ENCODE peak calls at places on chromosomes 6 and 20, in six cellular contexts. L, V, S, F, R and U are unnamed samples.

GRCh38 chr20:58989196-58989595 is 8.1 kb downstream of the NELFCD start:
- DNase-seq in L (no peak), V (no peak), S (no peak), F (no peak), R (no peak), U (no peak)

GRCh38 chr6:127939442-127940066 is 38.7 kb upstream of the THEMIS start:
- DNase-seq in L (no peak), V (no peak), S (no peak), F (no peak), R (peak), U (no peak)

GRCh38 chr20:2798095-2798805 is 2.2 kb downstream of the CPXM1 start:
- DNase-seq in L (no peak), V (no peak), S (no peak), F (no peak), R (no peak), U (no peak)

GRCh38 chr6:34161857-34162515 is 16.1 kb upstream of the GRM4 start:
- DNase-seq in L (no peak), V (no peak), S (no peak), F (no peak), R (no peak), U (no peak)

GRCh38 chr6:133583907-133584306 is 305.0 kb upstream of the TCF21 start:
- DNase-seq in L (no peak), V (no peak), S (no peak), F (no peak), R (no peak), U (no peak)

GRCh38 chr6:86031713-86032112 is 389.0 kb upstream of the SYNCRIP start:
- DNase-seq in L (no peak), V (no peak), S (no peak), F (no peak), R (no peak), U (no peak)

GRCh38 chr20:45489083-45489531 is 19.6 kb downstream of the WFDC2 start:
- DNase-seq in L (no peak), V (no peak), S (no peak), F (no peak), R (peak), U (no peak)

GRCh38 chr6:154766993-154767392 is 33.8 kb downstream of the SCAF8 start:
- DNase-seq in L (no peak), V (no peak), S (no peak), F (no peak), R (peak), U (no peak)

GRCh38 chr6:99241905-99242534 is 107.5 kb downstream of the FAXC start:
- DNase-seq in L (peak), V (peak), S (peak), F (no peak), R (peak), U (peak)

GRCh38 chr20:17710379-17711305 is 10.9 kb downstream of the BANF2 start:
- DNase-seq in L (no peak), V (no peak), S (peak), F (no peak), R (no peak), U (peak)

GRCh38 chr6:75213112-75213511 is 7.3 kb upstream of the COL12A1 start:
- DNase-seq in L (no peak), V (no peak), S (no peak), F (no peak), R (peak), U (no peak)

GRCh38 chr6:4346659-4347333 is 211.4 kb upstream of the ECI2 start:
- DNase-seq in L (no peak), V (no peak), S (no peak), F (no peak), R (no peak), U (no peak)

GRCh38 chr20:49757597-49757996 is 43.9 kb upstream of the B4GALT5 start:
- DNase-seq in L (no peak), V (no peak), S (no peak), F (no peak), R (no peak), U (no peak)

GRCh38 chr20:15740046-15740775 is 833.0 kb downstream of the KIF16B start:
- DNase-seq in L (no peak), V (no peak), S (no peak), F (no peak), R (no peak), U (no peak)

GRCh38 chr6:17932362-17932852 is 55.0 kb downstream of the KIF13A start:
- DNase-seq in L (peak), V (peak), S (peak), F (no peak), R (peak), U (no peak)

GRCh38 chr6:42104095-42104806 is 38.2 kb downstream of the C6orf132 start:
- DNase-seq in L (peak), V (peak), S (peak), F (peak), R (peak), U (peak)

GRCh38 chr6:7138921-7139358 is 31.2 kb downstream of the RREB1 start:
- DNase-seq in L (peak), V (peak), S (peak), F (no peak), R (no peak), U (no peak)

GRCh38 chr20:32252189-32252588 is 25.3 kb upstream of the KIF3B start:
- DNase-seq in L (no peak), V (no peak), S (no peak), F (no peak), R (no peak), U (no peak)

GRCh38 chr20:22511943-22512910 is 72.1 kb downstream of the FOXA2 start:
- DNase-seq in L (peak), V (peak), S (peak), F (no peak), R (peak), U (no peak)

GRCh38 chr20:19275038-19275629 is 62.7 kb downstream of the SLC24A3 start:
- DNase-seq in L (no peak), V (no peak), S (no peak), F (no peak), R (no peak), U (peak)

GRCh38 chr6:31945507-31946369 is at the start of gene CFB:
- DNase-seq in L (peak), V (peak), S (peak), F (no peak), R (peak), U (no peak)

GRCh38 chr6:168725821-168726220 is 284.8 kb downstream of the SMOC2 start:
- DNase-seq in L (no peak), V (no peak), S (no peak), F (no peak), R (no peak), U (no peak)

GRCh38 chr6:25601797-25602679 is 50.0 kb upstream of the SCGN start:
- DNase-seq in L (peak), V (peak), S (peak), F (no peak), R (peak), U (peak)

GRCh38 chr6:157094038-157094437 is 229.3 kb downstream of the TMEM242 start:
- DNase-seq in L (no peak), V (no peak), S (no peak), F (peak), R (no peak), U (no peak)

GRCh38 chr20:48139262-48140041 is 354.2 kb upstream of the SULF2 start:
- DNase-seq in L (no peak), V (no peak), S (no peak), F (no peak), R (no peak), U (no peak)

DNA sequence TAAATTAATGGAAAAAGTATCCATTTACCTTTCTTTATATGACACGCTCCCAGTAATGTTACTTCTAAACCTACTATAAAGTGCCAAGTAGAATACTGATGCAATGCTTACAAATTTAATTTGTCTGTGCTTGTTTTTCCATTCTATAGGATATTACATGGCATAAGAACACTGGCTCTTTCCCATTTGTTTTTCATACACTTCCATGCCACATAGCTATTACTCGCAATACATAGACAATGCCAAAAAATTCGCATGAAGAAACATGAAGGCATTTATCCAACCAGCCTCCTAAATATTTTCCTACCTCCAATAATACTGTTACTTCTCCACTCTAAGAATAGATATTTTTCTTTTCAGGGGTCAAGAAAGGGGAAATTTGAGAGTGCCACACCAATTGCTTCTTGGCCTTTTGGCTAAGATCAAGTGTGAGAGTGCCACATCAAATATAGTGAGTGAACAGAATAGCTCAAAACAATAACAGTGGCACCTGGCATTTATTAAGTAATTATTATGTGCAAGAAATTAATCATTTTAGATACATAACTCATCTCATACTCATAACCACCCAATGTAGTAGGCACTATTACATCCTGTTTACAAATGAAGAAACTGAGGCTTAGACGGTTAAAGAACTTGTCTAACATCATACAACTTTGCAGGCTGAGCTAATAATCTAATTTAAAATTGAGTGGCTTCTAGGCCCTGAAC is 845 bp upstream of the DST start:
- DNase-seq in L (no peak), V (no peak), S (no peak), F (no peak), R (no peak), U (no peak)
- TF ChIP-seq MAX in L (no peak), V (no peak), S (no peak), F (no peak), R (no peak), U (no peak)

GRCh38 chr20:62282877-62283503 is 19.8 kb upstream of the ADRM1 start:
- DNase-seq in L (no peak), V (no peak), S (no peak), F (no peak), R (no peak), U (no peak)
- TF ChIP-seq MYC in L (no peak), V (no peak), S (no peak), F (no peak), R (no peak), U (no peak)

GRCh38 chr6:37021356-37022129 is 16.1 kb downstream of the FGD2 start:
- DNase-seq in L (peak), V (peak), S (peak), F (no peak), R (peak), U (peak)
- TF ChIP-seq CTCF in L (peak), V (peak), S (peak), F (peak), R (peak), U (peak)

DNA sequence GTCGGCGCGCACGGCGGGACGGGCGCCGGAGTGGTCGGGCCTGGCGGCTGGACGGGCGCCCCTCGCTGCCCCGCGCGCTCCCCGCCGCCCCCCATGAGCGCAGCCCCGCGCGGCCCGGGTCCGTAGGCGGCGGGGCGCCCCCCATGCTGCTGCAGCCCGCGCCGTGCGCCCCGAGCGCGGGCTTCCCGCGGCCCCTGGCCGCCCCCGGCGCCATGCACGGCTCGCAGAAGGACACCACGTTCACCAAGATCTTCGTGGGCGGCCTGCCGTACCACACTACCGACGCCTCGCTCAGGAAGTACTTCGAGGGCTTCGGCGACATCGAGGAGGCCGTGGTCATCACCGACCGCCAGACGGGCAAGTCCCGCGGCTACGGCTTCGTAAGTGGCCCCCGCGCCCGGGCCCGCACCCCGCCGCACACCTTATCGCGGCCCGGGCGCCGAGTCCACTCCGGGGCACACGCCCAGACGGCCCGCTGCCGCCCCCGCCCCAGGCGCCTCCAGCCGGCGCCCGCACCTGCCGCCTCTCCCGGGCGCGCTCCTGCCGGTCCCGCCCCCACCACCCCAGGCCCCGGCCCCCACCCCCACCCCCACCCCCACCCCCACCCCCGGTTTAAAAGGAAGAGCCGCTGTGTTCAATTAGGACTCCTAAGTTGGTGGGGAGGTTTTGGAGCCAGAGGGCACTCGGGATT is 388 bp downstream of the RBM38 start:
- DNase-seq in L (peak), V (no peak), S (no peak), F (no peak), R (no peak), U (peak)
- TF ChIP-seq MAX in L (no peak), V (no peak), S (no peak), F (no peak), R (no peak), U (no peak)

GRCh38 chr6:125201961-125202729 is 48.6 kb downstream of the TPD52L1 start:
- DNase-seq in L (peak), V (peak), S (no peak), F (no peak), R (peak), U (no peak)
- TF ChIP-seq MYC in L (peak), V (no peak), S (no peak), F (no peak), R (no peak), U (no peak)

GRCh38 chr6:11011787-11012234 is 32.3 kb downstream of the ELOVL2 start:
- DNase-seq in L (peak), V (peak), S (peak), F (no peak), R (no peak), U (no peak)

GRCh38 chr6:11007715-11008608 is 36.1 kb downstream of the ELOVL2 start:
- DNase-seq in L (no peak), V (peak), S (peak), F (no peak), R (peak), U (peak)

GRCh38 chr6:11006060-11006459 is 38.0 kb downstream of the ELOVL2 start:
- DNase-seq in L (no peak), V (no peak), S (peak), F (no peak), R (no peak), U (no peak)

GRCh38 chr6:11009353-11009752 is 34.8 kb downstream of the ELOVL2 start:
- DNase-seq in L (no peak), V (peak), S (peak), F (no peak), R (no peak), U (no peak)

GRCh38 chr6:11008821-11009220 is 35.3 kb downstream of the ELOVL2 start:
- DNase-seq in L (no peak), V (no peak), S (no peak), F (no peak), R (no peak), U (no peak)
- TF ChIP-seq CTCF in L (no peak), V (no peak), S (no peak), F (no peak), R (no peak), U (no peak)

DNA sequence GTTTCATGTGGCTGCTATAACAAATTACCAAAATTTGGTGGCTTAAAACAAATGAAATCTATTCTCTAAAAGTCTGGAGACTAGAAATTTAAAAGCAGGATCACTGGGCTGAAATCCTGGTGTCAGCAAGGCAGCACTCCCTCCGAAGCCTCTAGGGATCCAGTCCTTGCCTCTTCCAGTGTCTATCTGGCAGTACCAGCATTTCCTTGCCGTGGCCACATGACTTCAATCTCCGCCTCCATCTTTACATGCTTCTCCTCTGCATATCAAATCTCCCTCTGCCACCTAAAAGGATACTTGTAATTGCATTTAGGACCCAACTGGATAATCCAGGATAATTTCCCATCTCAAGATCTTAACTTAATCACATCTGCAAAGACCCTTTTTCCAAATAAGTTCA is 30.2 kb downstream of the ARHGAP18 start:
- DNase-seq in L (peak), V (peak), S (no peak), F (no peak), R (peak), U (no peak)
- TF ChIP-seq MAX in L (no peak), V (no peak), S (no peak), F (no peak), R (no peak), U (no peak)

GRCh38 chr20:43022568-43022967 is 167.1 kb downstream of the PTPRT start:
- DNase-seq in L (no peak), V (no peak), S (no peak), F (no peak), R (no peak), U (no peak)
- TF ChIP-seq MYC in L (no peak), V (no peak), S (no peak), F (no peak), R (no peak), U (no peak)